ENCODE peak calls at places on chromosomes 1 and 21, in six cellular contexts. One of them, this sample, is unnamed. For H3K4me1, the result is how much of the 10 kb centered on the place peaks cover.

GRCh38 chr1:156368889-156369684 is at the start of gene RHBG:
- DNase-seq in H1: peak
- DNase-seq in sigmoid colon: no peak
- DNase-seq in CD8-positive, alpha-beta T cell: no peak
- DNase-seq in aorta: no peak
- DNase-seq in CD8-positive, alpha-beta memory T cell: no peak
- DNase-seq in this sample: no peak

GRCh38 chr1:50968884-50969610 is 998 bp upstream of the CDKN2C start:
- DNase-seq in sigmoid colon: peak
- DNase-seq in H1: peak
- DNase-seq in CD8-positive, alpha-beta T cell: peak
- DNase-seq in CD8-positive, alpha-beta memory T cell: peak
- DNase-seq in aorta: peak
- DNase-seq in this sample: peak

GRCh38 chr21:42527489-42528158 is 14.0 kb downstream of the SLC37A1 start:
- DNase-seq in aorta: no peak
- DNase-seq in CD8-positive, alpha-beta T cell: peak
- DNase-seq in sigmoid colon: no peak
- DNase-seq in H1: no peak
- DNase-seq in CD8-positive, alpha-beta memory T cell: peak
- DNase-seq in this sample: peak

GRCh38 chr1:172929006-172929405 is 121.7 kb downstream of the TNFSF18 start:
- DNase-seq in H1: no peak
- DNase-seq in CD8-positive, alpha-beta T cell: no peak
- DNase-seq in sigmoid colon: no peak
- DNase-seq in CD8-positive, alpha-beta memory T cell: no peak
- DNase-seq in aorta: no peak
- DNase-seq in this sample: no peak

GRCh38 chr1:192958350-192958749 is 100.8 kb downstream of the UCHL5 start:
- DNase-seq in sigmoid colon: no peak
- DNase-seq in CD8-positive, alpha-beta T cell: no peak
- DNase-seq in H1: no peak
- DNase-seq in CD8-positive, alpha-beta memory T cell: no peak
- DNase-seq in aorta: no peak
- DNase-seq in this sample: no peak

GRCh38 chr1:92736395-92736794 is 48.5 kb downstream of the EVI5 start:
- DNase-seq in CD8-positive, alpha-beta memory T cell: no peak
- DNase-seq in H1: no peak
- DNase-seq in aorta: no peak
- DNase-seq in sigmoid colon: no peak
- DNase-seq in CD8-positive, alpha-beta T cell: no peak
- DNase-seq in this sample: no peak

GRCh38 chr1:193085263-193085662 is 20.0 kb downstream of the GLRX2 start:
- DNase-seq in H1: no peak
- DNase-seq in sigmoid colon: no peak
- DNase-seq in CD8-positive, alpha-beta memory T cell: no peak
- DNase-seq in CD8-positive, alpha-beta T cell: no peak
- DNase-seq in aorta: no peak
- DNase-seq in this sample: no peak

GRCh38 chr1:107879338-107879737 is 85.6 kb downstream of the VAV3 start:
- DNase-seq in aorta: no peak
- DNase-seq in CD8-positive, alpha-beta T cell: no peak
- DNase-seq in sigmoid colon: no peak
- DNase-seq in H1: no peak
- DNase-seq in CD8-positive, alpha-beta memory T cell: no peak
- DNase-seq in this sample: no peak

DNA sequence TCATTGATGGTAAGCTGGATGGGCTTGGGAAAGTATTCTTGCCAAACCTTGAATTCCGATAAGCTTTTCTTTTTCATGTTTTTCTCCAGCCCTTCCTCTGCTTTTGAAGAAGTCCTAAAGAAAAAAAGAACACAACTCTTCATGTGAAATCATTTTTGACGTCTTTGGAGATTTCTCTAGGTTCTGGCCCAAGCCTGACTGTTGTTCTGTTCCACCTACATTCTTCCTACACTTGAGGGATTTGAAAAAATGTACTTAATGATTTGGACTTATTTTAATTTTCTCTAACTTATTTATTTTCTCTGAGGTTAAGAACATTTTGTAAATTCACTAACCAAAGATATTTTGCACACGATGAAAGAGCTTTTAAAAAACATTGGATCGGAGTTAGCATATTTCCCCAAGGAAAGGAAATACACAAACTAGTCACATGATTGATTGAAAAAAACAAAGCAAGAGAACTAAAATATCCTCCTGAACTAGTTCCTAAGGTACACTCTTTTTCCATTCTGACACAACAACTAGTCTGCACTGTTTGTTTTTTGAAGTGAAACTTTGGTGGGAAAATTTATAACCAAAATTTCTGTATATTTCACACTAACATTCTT is 82.3 kb downstream of the LTN1 start:
- DNase-seq in CD8-positive, alpha-beta memory T cell: no peak
- DNase-seq in H1: no peak
- DNase-seq in sigmoid colon: no peak
- DNase-seq in CD8-positive, alpha-beta T cell: no peak
- DNase-seq in aorta: no peak
- DNase-seq in this sample: no peak
- H3K27ac ChIP-seq in CD8-positive, alpha-beta memory T cell: no peak
- H3K27ac ChIP-seq in H1: no peak
- H3K27ac ChIP-seq in sigmoid colon: no peak
- H3K27ac ChIP-seq in CD8-positive, alpha-beta T cell: no peak
- H3K27ac ChIP-seq in aorta: peak
- H3K27ac ChIP-seq in this sample: no peak

GRCh38 chr1:54397090-54397591 is 9.1 kb downstream of the SSBP3 start:
- DNase-seq in CD8-positive, alpha-beta T cell: no peak
- DNase-seq in H1: no peak
- DNase-seq in CD8-positive, alpha-beta memory T cell: no peak
- DNase-seq in aorta: no peak
- DNase-seq in sigmoid colon: no peak
- DNase-seq in this sample: no peak

GRCh38 chr1:54395535-54395934 is 10.7 kb downstream of the SSBP3 start:
- DNase-seq in H1: no peak
- DNase-seq in CD8-positive, alpha-beta memory T cell: no peak
- DNase-seq in aorta: no peak
- DNase-seq in sigmoid colon: no peak
- DNase-seq in CD8-positive, alpha-beta T cell: no peak
- DNase-seq in this sample: no peak

GRCh38 chr1:54397980-54398379 is 8.2 kb downstream of the SSBP3 start:
- DNase-seq in H1: no peak
- DNase-seq in sigmoid colon: no peak
- DNase-seq in CD8-positive, alpha-beta memory T cell: no peak
- DNase-seq in CD8-positive, alpha-beta T cell: no peak
- DNase-seq in aorta: no peak
- DNase-seq in this sample: no peak

GRCh38 chr1:54394104-54394503 is 12.1 kb downstream of the SSBP3 start:
- DNase-seq in CD8-positive, alpha-beta memory T cell: no peak
- DNase-seq in CD8-positive, alpha-beta T cell: no peak
- DNase-seq in aorta: no peak
- DNase-seq in sigmoid colon: no peak
- DNase-seq in H1: no peak
- DNase-seq in this sample: no peak

DNA sequence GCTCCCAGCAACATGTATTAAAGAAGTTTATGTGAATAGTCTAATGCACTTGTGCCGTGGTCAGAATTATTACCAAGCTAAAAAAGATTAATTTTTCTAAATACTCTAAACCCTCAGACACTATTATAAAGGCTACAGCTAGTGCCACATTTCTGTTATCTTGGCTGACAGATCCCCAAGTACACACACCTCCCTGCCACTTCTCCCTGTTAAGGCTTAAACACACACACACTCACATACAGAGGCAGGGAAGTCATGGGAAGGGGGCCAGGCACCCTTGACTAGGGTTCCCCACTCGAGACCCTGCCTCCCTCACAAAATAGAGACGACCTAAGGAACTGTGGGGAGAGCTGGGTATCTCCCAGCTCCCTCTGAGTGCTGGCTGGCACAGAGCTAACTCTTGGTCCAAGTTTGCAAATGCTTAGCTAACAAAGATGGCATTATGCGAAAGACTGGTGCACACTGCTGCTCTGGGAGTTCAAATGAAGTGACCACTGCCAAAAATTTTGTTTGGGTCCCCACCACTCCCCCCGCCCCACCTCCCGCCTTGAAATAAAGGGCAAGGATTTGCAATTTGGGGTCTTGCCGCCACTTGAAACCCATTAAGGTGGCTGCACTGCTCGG is 9.8 kb downstream of the SSBP3 start:
- DNase-seq in aorta: no peak
- DNase-seq in sigmoid colon: no peak
- DNase-seq in CD8-positive, alpha-beta memory T cell: no peak
- DNase-seq in CD8-positive, alpha-beta T cell: no peak
- DNase-seq in H1: no peak
- DNase-seq in this sample: no peak
- H3K4me1 ChIP-seq in aorta: under half
- H3K4me1 ChIP-seq in sigmoid colon: under half
- H3K4me1 ChIP-seq in CD8-positive, alpha-beta memory T cell: under half
- H3K4me1 ChIP-seq in CD8-positive, alpha-beta T cell: under half
- H3K4me1 ChIP-seq in H1: under half
- H3K4me1 ChIP-seq in this sample: under half

GRCh38 chr1:197954718-197955418 is 37.7 kb downstream of the LHX9 start:
- DNase-seq in aorta: no peak
- DNase-seq in CD8-positive, alpha-beta memory T cell: no peak
- DNase-seq in CD8-positive, alpha-beta T cell: no peak
- DNase-seq in H1: no peak
- DNase-seq in sigmoid colon: no peak
- DNase-seq in this sample: no peak
- H3K4me3 ChIP-seq in aorta: no peak
- H3K4me3 ChIP-seq in CD8-positive, alpha-beta memory T cell: no peak
- H3K4me3 ChIP-seq in CD8-positive, alpha-beta T cell: no peak
- H3K4me3 ChIP-seq in H1: no peak
- H3K4me3 ChIP-seq in sigmoid colon: no peak
- H3K4me3 ChIP-seq in this sample: no peak

DNA sequence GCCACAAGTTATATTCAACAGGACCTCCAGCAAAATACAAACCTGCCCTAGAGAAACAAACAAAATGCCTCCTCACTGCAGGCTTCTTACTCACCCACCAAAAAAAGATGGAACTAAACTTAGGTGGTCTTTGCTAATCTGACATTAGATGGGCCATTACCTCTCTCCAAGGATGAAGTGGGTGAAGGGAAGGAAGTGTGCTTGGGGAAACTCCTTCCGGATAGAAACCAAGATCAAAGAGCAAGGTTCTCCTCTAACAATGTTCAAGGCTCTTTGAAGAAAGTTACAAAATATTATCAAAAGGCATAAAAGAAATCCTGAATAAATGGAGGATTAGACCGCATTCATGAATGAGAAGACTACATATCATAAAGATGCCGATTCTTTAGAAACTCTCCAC is 187.5 kb downstream of the ADSS2 start:
- DNase-seq in aorta: no peak
- DNase-seq in CD8-positive, alpha-beta memory T cell: no peak
- DNase-seq in H1: no peak
- DNase-seq in sigmoid colon: no peak
- DNase-seq in CD8-positive, alpha-beta T cell: no peak
- DNase-seq in this sample: no peak
- H3K27ac ChIP-seq in aorta: no peak
- H3K27ac ChIP-seq in CD8-positive, alpha-beta memory T cell: no peak
- H3K27ac ChIP-seq in H1: no peak
- H3K27ac ChIP-seq in sigmoid colon: no peak
- H3K27ac ChIP-seq in CD8-positive, alpha-beta T cell: no peak
- H3K27ac ChIP-seq in this sample: no peak

GRCh38 chr1:228163004-228163753 is 2.4 kb upstream of the IBA57 start:
- DNase-seq in aorta: no peak
- DNase-seq in CD8-positive, alpha-beta T cell: no peak
- DNase-seq in H1: no peak
- DNase-seq in CD8-positive, alpha-beta memory T cell: no peak
- DNase-seq in sigmoid colon: no peak
- DNase-seq in this sample: no peak

GRCh38 chr1:228163776-228164534 is 1.6 kb upstream of the IBA57 start:
- DNase-seq in sigmoid colon: no peak
- DNase-seq in CD8-positive, alpha-beta T cell: no peak
- DNase-seq in aorta: no peak
- DNase-seq in CD8-positive, alpha-beta memory T cell: no peak
- DNase-seq in H1: no peak
- DNase-seq in this sample: no peak

GRCh38 chr1:228164561-228165371 is 838 bp upstream of the IBA57 start:
- DNase-seq in CD8-positive, alpha-beta memory T cell: no peak
- DNase-seq in H1: no peak
- DNase-seq in aorta: no peak
- DNase-seq in CD8-positive, alpha-beta T cell: no peak
- DNase-seq in sigmoid colon: no peak
- DNase-seq in this sample: no peak

GRCh38 chr1:228166170-228166936 is 749 bp downstream of the IBA57 start:
- DNase-seq in H1: peak
- DNase-seq in CD8-positive, alpha-beta memory T cell: peak
- DNase-seq in CD8-positive, alpha-beta T cell: no peak
- DNase-seq in aorta: no peak
- DNase-seq in sigmoid colon: peak
- DNase-seq in this sample: peak

DNA sequence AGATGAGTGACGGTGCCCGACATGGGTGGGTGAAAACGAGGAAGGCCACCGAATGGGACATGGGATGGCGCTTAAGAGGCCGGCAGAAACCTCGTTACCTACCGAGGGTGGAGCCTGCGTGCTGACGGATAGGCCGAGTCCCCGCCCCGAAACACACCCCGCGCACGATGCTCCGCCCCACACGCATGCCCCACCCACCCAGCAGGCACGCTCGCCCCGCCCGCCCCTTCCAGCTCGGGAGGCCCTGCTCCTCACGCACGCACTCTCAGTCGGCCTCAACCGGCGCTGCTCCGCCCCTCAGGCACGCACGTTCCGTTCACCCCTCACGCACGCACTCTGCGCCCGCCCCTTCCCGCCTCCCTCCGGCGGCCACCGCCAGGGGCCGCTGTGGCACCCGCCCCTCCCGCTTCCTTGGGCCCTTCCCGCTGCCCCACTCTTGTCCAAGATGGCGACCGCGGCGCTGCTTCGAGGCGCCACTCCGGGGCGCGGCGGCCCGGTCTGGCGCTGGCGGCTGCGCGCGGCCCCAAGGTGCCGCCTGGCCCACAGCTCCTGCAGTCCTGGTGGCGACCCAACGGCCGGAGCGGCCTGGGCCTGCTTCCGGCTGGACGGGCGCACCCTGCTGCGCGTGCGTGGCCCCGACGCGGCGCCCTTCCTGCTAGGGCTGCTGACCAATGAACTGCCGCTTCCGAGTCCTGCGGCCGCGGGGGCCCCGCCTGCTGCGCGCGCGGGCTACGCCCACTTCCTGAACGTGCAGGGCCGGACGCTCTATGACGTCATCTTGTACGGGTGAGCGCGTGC is at the start of gene IBA57:
- DNase-seq in aorta: peak
- DNase-seq in sigmoid colon: peak
- DNase-seq in CD8-positive, alpha-beta T cell: peak
- DNase-seq in CD8-positive, alpha-beta memory T cell: peak
- DNase-seq in H1: peak
- DNase-seq in this sample: peak
- H3K4me1 ChIP-seq in aorta: under half
- H3K4me1 ChIP-seq in sigmoid colon: under half
- H3K4me1 ChIP-seq in CD8-positive, alpha-beta T cell: under half
- H3K4me1 ChIP-seq in CD8-positive, alpha-beta memory T cell: under half
- H3K4me1 ChIP-seq in H1: under half
- H3K4me1 ChIP-seq in this sample: under half